ENCODE peak calls at places on chromosomes 3 and 15, in seven cellular contexts. W is progenitor cell of endocrine pancreas; C is neural crest cell; I is lung; Q is PC-3; R is activated CD8-positive, alpha-beta memory T cell treated with anti-CD3 and anti-CD28 coated beads, Interleukin-2, amount 50 U/mL, for 48 hours; A is cardiac muscle cell. O is an unnamed sample.

GRCh38 chr3:191065183-191065805 is 133.7 kb upstream of the OSTN start:
- DNase-seq in W (no peak), C (no peak), I (no peak), Q (peak; percentile 69), R (no peak), A (peak; percentile 38), O (peak; percentile 46)

GRCh38 chr3:37183375-37183831 is 9.0 kb upstream of the LRRFIP2 start:
- DNase-seq in W (no peak), C (no peak), I (no peak), Q (peak; percentile 99), R (no peak), A (peak; percentile 94), O (peak; percentile 91)

GRCh38 chr3:27166888-27167287 is 202.3 kb downstream of the NEK10 start:
- DNase-seq in W (no peak), C (no peak), I (no peak), Q (peak; percentile 46), R (no peak), A (peak; percentile 96), O (peak; percentile 91)

GRCh38 chr3:143608966-143609365 is 239.3 kb downstream of the SLC9A9 start:
- DNase-seq in W (no peak), C (no peak), I (no peak), Q (no peak), R (no peak), A (peak; percentile 76), O (peak; percentile 32)

GRCh38 chr15:92541197-92542190 is 114.1 kb downstream of the FAM174B start:
- DNase-seq in W (no peak), C (no peak), I (peak; percentile 16), Q (no peak), R (no peak), A (no peak), O (no peak)

GRCh38 chr15:78619022-78619950 is 1.5 kb downstream of the CHRNA3 start:
- DNase-seq in W (peak; percentile 7), C (no peak), I (no peak), Q (no peak), R (peak; percentile 47), A (no peak), O (no peak)

GRCh38 chr3:129230311-129231019 is 18.9 kb upstream of the COPG1 start:
- DNase-seq in W (no peak), C (no peak), I (no peak), Q (peak; percentile 85), R (no peak), A (peak; percentile 67), O (peak; percentile 77)

GRCh38 chr3:175598740-175599139 is 739.6 kb downstream of the NAALADL2 start:
- DNase-seq in W (no peak), C (no peak), I (no peak), Q (no peak), R (no peak), A (no peak), O (no peak)

GRCh38 chr3:129277829-129278271 is 820 bp upstream of the HMCES start:
- DNase-seq in W (no peak), C (peak; percentile 5), I (no peak), Q (no peak), R (no peak), A (peak; percentile 34), O (no peak)

GRCh38 chr3:125003369-125003853 is 52.4 kb downstream of the HEG1 start:
- DNase-seq in W (no peak), C (no peak), I (peak; percentile 40), Q (peak; percentile 3), R (no peak), A (peak; percentile 78), O (peak; percentile 60)

GRCh38 chr3:172511783-172512357 is 11.4 kb downstream of the TNFSF10 start:
- DNase-seq in W (no peak), C (no peak), I (no peak), Q (no peak), R (no peak), A (no peak), O (no peak)

GRCh38 chr3:14329116-14329830 is 73.1 kb upstream of the SLC6A6 start:
- DNase-seq in W (no peak), C (no peak), I (no peak), Q (peak; percentile 62), R (no peak), A (no peak), O (peak; percentile 88)

GRCh38 chr3:35659808-35660207 is 20.5 kb downstream of the ARPP21 start:
- DNase-seq in W (no peak), C (no peak), I (no peak), Q (peak; percentile 40), R (no peak), A (no peak), O (peak; percentile 53)

GRCh38 chr3:51933471-51934138 is 8.1 kb downstream of the RRP9 start:
- DNase-seq in W (no peak), C (no peak), I (no peak), Q (no peak), R (peak; percentile 42), A (no peak), O (no peak)

GRCh38 chr3:124676236-124676635 is 54.0 kb upstream of the UMPS start:
- DNase-seq in W (no peak), C (no peak), I (no peak), Q (peak; percentile 29), R (no peak), A (peak; percentile 81), O (no peak)

GRCh38 chr3:138440137-138440536 is 5.7 kb downstream of the ESYT3 start:
- DNase-seq in W (no peak), C (no peak), I (peak; percentile 90), Q (no peak), R (no peak), A (peak; percentile 38), O (peak; percentile 51)

GRCh38 chr3:96813134-96813819 is 1.1 kb upstream of the EPHA6 start:
- DNase-seq in W (peak; percentile 84), C (peak; percentile 78), I (peak; percentile 67), Q (peak; percentile 87), R (peak; percentile 81), A (peak; percentile 75), O (peak; percentile 81)

GRCh38 chr3:4828279-4829030 is 150.8 kb upstream of the BHLHE40 start:
- DNase-seq in W (no peak), C (no peak), I (no peak), Q (no peak), R (no peak), A (peak; percentile 79), O (peak; percentile 21)

GRCh38 chr3:49841126-49841525 is 15.2 kb downstream of the TRAIP start:
- DNase-seq in W (no peak), C (peak; percentile 30), I (no peak), Q (peak; percentile 38), R (no peak), A (peak; percentile 30), O (peak; percentile 10)

GRCh38 chr3:14857506-14857905 is 38.7 kb downstream of the FGD5 start:
- DNase-seq in W (no peak), C (no peak), I (no peak), Q (no peak), R (no peak), A (no peak), O (no peak)

GRCh38 chr15:66287461-66288055 is 5.8 kb upstream of the DIS3L start:
- DNase-seq in W (no peak), C (no peak), I (no peak), Q (peak; percentile 55), R (no peak), A (peak; percentile 36), O (peak; percentile 56)